ENCODE peak calls at places on chromosomes 4 and X, in ten cellular contexts. One of them, this sample, is unnamed. For H3K36me3, the result is how much of the 10 kb centered on the place peaks cover.

GRCh38 chr4:96145671-96146070 is 305.8 kb downstream of the PDHA2 start:
- DNase-seq in neural progenitor cell: no peak
- DNase-seq in lung: no peak
- DNase-seq in stomach: no peak
- DNase-seq in iPS DF 6.9: no peak
- DNase-seq in psoas muscle: no peak
- DNase-seq in H7: no peak
- DNase-seq in CD4-positive, alpha-beta memory T cell: no peak
- DNase-seq in mammary epithelial cell: no peak
- DNase-seq in breast epithelium: no peak
- DNase-seq in this sample: no peak

GRCh38 chr4:154124539-154125255 is 335.8 kb upstream of the SFRP2 start:
- DNase-seq in neural progenitor cell: no peak
- DNase-seq in lung: no peak
- DNase-seq in stomach: no peak
- DNase-seq in iPS DF 6.9: no peak
- DNase-seq in psoas muscle: no peak
- DNase-seq in H7: no peak
- DNase-seq in CD4-positive, alpha-beta memory T cell: no peak
- DNase-seq in mammary epithelial cell: peak
- DNase-seq in breast epithelium: no peak
- DNase-seq in this sample: no peak

GRCh38 chr4:91826186-91826585 is 477.6 kb upstream of the GRID2 start:
- DNase-seq in neural progenitor cell: no peak
- DNase-seq in lung: no peak
- DNase-seq in stomach: no peak
- DNase-seq in iPS DF 6.9: no peak
- DNase-seq in psoas muscle: no peak
- DNase-seq in H7: no peak
- DNase-seq in CD4-positive, alpha-beta memory T cell: no peak
- DNase-seq in mammary epithelial cell: peak
- DNase-seq in breast epithelium: no peak
- DNase-seq in this sample: no peak

GRCh38 chr4:92121099-92121498 is 182.7 kb upstream of the GRID2 start:
- DNase-seq in neural progenitor cell: no peak
- DNase-seq in lung: no peak
- DNase-seq in stomach: peak
- DNase-seq in iPS DF 6.9: no peak
- DNase-seq in psoas muscle: no peak
- DNase-seq in H7: no peak
- DNase-seq in CD4-positive, alpha-beta memory T cell: no peak
- DNase-seq in mammary epithelial cell: no peak
- DNase-seq in breast epithelium: no peak
- DNase-seq in this sample: no peak

GRCh38 chr4:10334506-10335028 is 122.7 kb downstream of the ZNF518B start:
- DNase-seq in neural progenitor cell: no peak
- DNase-seq in lung: no peak
- DNase-seq in stomach: no peak
- DNase-seq in iPS DF 6.9: no peak
- DNase-seq in psoas muscle: no peak
- DNase-seq in H7: no peak
- DNase-seq in CD4-positive, alpha-beta memory T cell: no peak
- DNase-seq in mammary epithelial cell: no peak
- DNase-seq in breast epithelium: no peak
- DNase-seq in this sample: no peak

GRCh38 chr4:106444557-106444956 is 76.0 kb upstream of the GIMD1 start:
- DNase-seq in neural progenitor cell: no peak
- DNase-seq in lung: no peak
- DNase-seq in stomach: no peak
- DNase-seq in iPS DF 6.9: no peak
- DNase-seq in psoas muscle: no peak
- DNase-seq in H7: no peak
- DNase-seq in CD4-positive, alpha-beta memory T cell: no peak
- DNase-seq in mammary epithelial cell: peak
- DNase-seq in breast epithelium: no peak
- DNase-seq in this sample: no peak

GRCh38 chr4:27759621-27760020 is 899.0 kb downstream of the STIM2 start:
- DNase-seq in neural progenitor cell: no peak
- DNase-seq in lung: no peak
- DNase-seq in stomach: no peak
- DNase-seq in iPS DF 6.9: no peak
- DNase-seq in psoas muscle: no peak
- DNase-seq in H7: no peak
- DNase-seq in CD4-positive, alpha-beta memory T cell: no peak
- DNase-seq in mammary epithelial cell: no peak
- DNase-seq in breast epithelium: no peak
- DNase-seq in this sample: no peak

GRCh38 chr4:88737304-88738015 is 39.8 kb upstream of the NAP1L5 start:
- DNase-seq in neural progenitor cell: peak
- DNase-seq in lung: no peak
- DNase-seq in stomach: peak
- DNase-seq in iPS DF 6.9: no peak
- DNase-seq in psoas muscle: peak
- DNase-seq in H7: peak
- DNase-seq in CD4-positive, alpha-beta memory T cell: peak
- DNase-seq in mammary epithelial cell: peak
- DNase-seq in breast epithelium: peak
- DNase-seq in this sample: no peak

GRCh38 chr4:18479825-18480224 is 458.3 kb upstream of the LCORL start:
- DNase-seq in neural progenitor cell: no peak
- DNase-seq in lung: no peak
- DNase-seq in stomach: no peak
- DNase-seq in iPS DF 6.9: no peak
- DNase-seq in psoas muscle: no peak
- DNase-seq in H7: no peak
- DNase-seq in CD4-positive, alpha-beta memory T cell: no peak
- DNase-seq in mammary epithelial cell: no peak
- DNase-seq in breast epithelium: no peak
- DNase-seq in this sample: no peak

GRCh38 chrX:111319451-111319850 is 49.2 kb upstream of the CAPN6 start:
- DNase-seq in neural progenitor cell: no peak
- DNase-seq in lung: no peak
- DNase-seq in stomach: no peak
- DNase-seq in iPS DF 6.9: no peak
- DNase-seq in psoas muscle: no peak
- DNase-seq in H7: no peak
- DNase-seq in CD4-positive, alpha-beta memory T cell: no peak
- DNase-seq in mammary epithelial cell: no peak
- DNase-seq in breast epithelium: no peak
- DNase-seq in this sample: no peak

GRCh38 chrX:154411981-154412340 is 622 bp downstream of the TAFAZZIN start:
- DNase-seq in neural progenitor cell: peak
- DNase-seq in lung: peak
- DNase-seq in stomach: peak
- DNase-seq in iPS DF 6.9: no peak
- DNase-seq in psoas muscle: peak
- DNase-seq in H7: peak
- DNase-seq in CD4-positive, alpha-beta memory T cell: no peak
- DNase-seq in mammary epithelial cell: peak
- DNase-seq in breast epithelium: peak
- DNase-seq in this sample: peak

GRCh38 chrX:133921764-133922389 is 63.5 kb downstream of the GPC3 start:
- DNase-seq in neural progenitor cell: peak
- DNase-seq in lung: peak
- DNase-seq in stomach: peak
- DNase-seq in iPS DF 6.9: peak
- DNase-seq in psoas muscle: peak
- DNase-seq in H7: peak
- DNase-seq in CD4-positive, alpha-beta memory T cell: peak
- DNase-seq in mammary epithelial cell: peak
- DNase-seq in breast epithelium: no peak
- DNase-seq in this sample: no peak

DNA sequence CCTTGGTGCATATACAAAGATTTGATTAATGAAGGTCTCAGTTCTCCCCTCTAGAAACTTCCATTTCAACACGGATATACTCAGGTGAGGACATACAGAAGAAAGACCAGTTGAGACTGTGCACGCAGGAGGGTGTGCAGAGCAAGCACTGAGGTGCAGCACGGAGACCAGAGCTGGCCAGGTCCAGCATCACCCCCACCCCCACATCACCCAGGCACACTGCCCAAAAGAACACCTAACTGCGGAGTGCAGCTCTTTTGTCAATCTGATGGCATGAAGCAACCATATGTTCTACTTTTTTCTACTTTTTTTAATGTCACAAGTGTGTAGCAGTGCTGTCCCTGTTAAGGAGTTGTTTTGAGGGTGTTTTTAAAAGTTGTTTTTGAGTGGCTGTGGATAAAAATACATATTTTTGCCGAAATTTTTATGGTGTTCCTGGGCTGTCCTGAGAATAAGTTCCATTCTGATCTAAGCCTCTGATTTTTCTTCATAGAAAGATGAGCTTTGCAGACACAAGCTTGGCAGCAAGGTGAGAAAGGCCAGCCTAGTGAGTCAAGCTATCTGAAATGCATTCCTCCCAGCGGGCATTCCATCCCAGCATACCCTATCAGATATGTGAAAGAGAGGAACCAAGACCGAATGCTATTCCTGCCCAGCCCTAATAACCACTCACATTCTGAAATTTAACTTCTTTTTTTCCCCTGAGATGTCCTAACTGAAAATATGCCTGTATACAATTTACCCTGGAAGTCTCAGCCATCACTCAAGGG is 173.7 kb downstream of the PTTG2 start:
- DNase-seq in neural progenitor cell: no peak
- DNase-seq in lung: no peak
- DNase-seq in stomach: no peak
- DNase-seq in iPS DF 6.9: no peak
- DNase-seq in psoas muscle: no peak
- DNase-seq in H7: no peak
- DNase-seq in CD4-positive, alpha-beta memory T cell: no peak
- DNase-seq in mammary epithelial cell: no peak
- DNase-seq in breast epithelium: no peak
- DNase-seq in this sample: no peak
- H3K36me3 ChIP-seq in neural progenitor cell: under half
- H3K36me3 ChIP-seq in lung: under half
- H3K36me3 ChIP-seq in stomach: under half
- H3K36me3 ChIP-seq in iPS DF 6.9: under half
- H3K36me3 ChIP-seq in psoas muscle: half or more
- H3K36me3 ChIP-seq in H7: under half
- H3K36me3 ChIP-seq in CD4-positive, alpha-beta memory T cell: under half
- H3K36me3 ChIP-seq in mammary epithelial cell: under half
- H3K36me3 ChIP-seq in breast epithelium: under half
- H3K36me3 ChIP-seq in this sample: under half

GRCh38 chr4:81214518-81215218 is 354 bp downstream of the PRKG2 start:
- DNase-seq in neural progenitor cell: peak
- DNase-seq in lung: peak
- DNase-seq in stomach: no peak
- DNase-seq in iPS DF 6.9: no peak
- DNase-seq in psoas muscle: no peak
- DNase-seq in H7: peak
- DNase-seq in CD4-positive, alpha-beta memory T cell: no peak
- DNase-seq in mammary epithelial cell: peak
- DNase-seq in breast epithelium: no peak
- DNase-seq in this sample: no peak
- H3K4me3 ChIP-seq in neural progenitor cell: peak
- H3K4me3 ChIP-seq in lung: peak
- H3K4me3 ChIP-seq in stomach: peak
- H3K4me3 ChIP-seq in iPS DF 6.9: peak
- H3K4me3 ChIP-seq in psoas muscle: peak
- H3K4me3 ChIP-seq in H7: peak
- H3K4me3 ChIP-seq in CD4-positive, alpha-beta memory T cell: no peak
- H3K4me3 ChIP-seq in mammary epithelial cell: peak
- H3K4me3 ChIP-seq in breast epithelium: peak
- H3K4me3 ChIP-seq in this sample: no peak

DNA sequence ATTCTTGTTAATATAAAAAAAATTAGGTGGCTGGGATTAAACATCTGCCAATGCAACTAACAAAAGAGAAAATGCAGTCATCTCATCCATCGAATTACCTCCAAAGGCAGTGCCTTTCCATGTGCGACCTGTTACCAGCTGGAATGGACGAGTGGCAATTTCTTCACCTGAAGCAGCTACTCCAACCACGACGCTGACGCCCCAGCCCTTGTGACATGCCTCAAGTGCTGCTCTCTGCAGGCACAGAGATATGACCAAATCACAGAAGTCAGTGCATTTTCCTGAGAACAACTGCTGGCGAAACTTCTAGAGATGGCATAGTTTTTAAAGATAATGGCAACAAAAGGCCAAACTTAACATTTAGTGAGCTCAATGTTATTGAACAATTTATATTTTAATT is 13.8 kb downstream of the ADH5 start:
- DNase-seq in neural progenitor cell: no peak
- DNase-seq in lung: peak
- DNase-seq in stomach: no peak
- DNase-seq in iPS DF 6.9: no peak
- DNase-seq in psoas muscle: no peak
- DNase-seq in H7: no peak
- DNase-seq in CD4-positive, alpha-beta memory T cell: no peak
- DNase-seq in mammary epithelial cell: no peak
- DNase-seq in breast epithelium: no peak
- DNase-seq in this sample: no peak
- H3K36me3 ChIP-seq in neural progenitor cell: half or more
- H3K36me3 ChIP-seq in lung: under half
- H3K36me3 ChIP-seq in stomach: under half
- H3K36me3 ChIP-seq in iPS DF 6.9: under half
- H3K36me3 ChIP-seq in psoas muscle: half or more
- H3K36me3 ChIP-seq in H7: under half
- H3K36me3 ChIP-seq in CD4-positive, alpha-beta memory T cell: half or more
- H3K36me3 ChIP-seq in mammary epithelial cell: half or more
- H3K36me3 ChIP-seq in breast epithelium: under half
- H3K36me3 ChIP-seq in this sample: under half

DNA sequence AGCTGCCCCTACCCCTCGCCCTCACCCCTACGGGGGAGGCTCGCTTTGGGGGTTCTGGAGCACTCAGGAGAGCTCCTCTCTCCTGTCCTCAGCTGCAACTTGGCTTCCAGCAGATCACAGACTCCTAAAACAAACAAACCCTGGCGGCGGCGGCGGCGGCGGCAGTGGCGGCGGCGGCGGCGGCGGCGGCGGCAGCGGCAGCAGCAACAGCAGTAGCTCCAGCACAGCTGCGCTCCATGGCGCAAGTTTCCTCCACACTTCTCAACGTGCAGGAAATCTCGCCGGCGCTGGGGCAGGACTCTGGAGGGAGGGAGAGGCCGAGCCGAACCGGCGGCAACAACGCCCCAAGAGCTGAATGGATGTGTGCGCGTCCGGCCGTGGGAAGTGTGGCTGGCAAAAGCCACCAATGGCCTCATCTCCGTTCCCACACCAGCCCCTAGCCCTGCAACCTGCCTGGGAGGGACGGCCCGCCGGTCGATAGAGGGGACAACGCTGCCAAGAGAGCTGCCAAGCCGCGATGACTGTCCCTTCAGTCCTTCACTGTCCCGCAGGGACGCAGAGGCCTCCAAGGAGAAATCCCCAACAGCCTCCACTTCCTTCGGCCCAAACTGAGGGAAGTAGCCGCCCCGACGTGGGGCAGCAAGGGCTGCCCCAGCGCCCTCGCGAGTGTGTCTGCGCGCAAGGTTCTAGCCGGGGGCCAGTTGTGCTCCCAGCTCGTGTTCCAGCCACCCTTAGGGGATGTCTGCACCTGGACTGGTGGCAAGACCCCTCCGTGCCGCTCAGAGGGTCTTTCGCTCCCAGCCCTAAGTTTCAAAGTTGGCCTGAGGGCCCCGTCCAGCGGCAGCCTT is 775 bp downstream of the SHROOM4 start:
- DNase-seq in neural progenitor cell: peak
- DNase-seq in lung: peak
- DNase-seq in stomach: peak
- DNase-seq in iPS DF 6.9: no peak
- DNase-seq in psoas muscle: peak
- DNase-seq in H7: peak
- DNase-seq in CD4-positive, alpha-beta memory T cell: no peak
- DNase-seq in mammary epithelial cell: peak
- DNase-seq in breast epithelium: no peak
- DNase-seq in this sample: no peak
- H3K4me3 ChIP-seq in neural progenitor cell: peak
- H3K4me3 ChIP-seq in lung: peak
- H3K4me3 ChIP-seq in stomach: peak
- H3K4me3 ChIP-seq in iPS DF 6.9: peak
- H3K4me3 ChIP-seq in psoas muscle: peak
- H3K4me3 ChIP-seq in H7: peak
- H3K4me3 ChIP-seq in CD4-positive, alpha-beta memory T cell: no peak
- H3K4me3 ChIP-seq in mammary epithelial cell: peak
- H3K4me3 ChIP-seq in breast epithelium: peak
- H3K4me3 ChIP-seq in this sample: no peak